ENCODE peak calls at places on chromosomes 4 and X, in five cellular contexts. O, D, N, B and F are unnamed samples.
A peak's percentile ranks its signal among the peaks of the same experiment; 100 is the strongest.

GRCh38 chrX:276588-277171 is 4.5 kb upstream of the PLCXD1 start:
- DNase-seq in O (no peak), D (peak; percentile 71), N (no peak), B (no peak), F (no peak)

GRCh38 chr4:37073226-37073840 is 171.2 kb upstream of the NWD2 start:
- DNase-seq in O (no peak), D (no peak), N (no peak), B (no peak), F (no peak)

GRCh38 chr4:74661427-74662171 is 132.7 kb downstream of the BTC start:
- DNase-seq in O (no peak), D (no peak), N (no peak), B (no peak), F (no peak)

GRCh38 chr4:72767903-72768817 is 199.1 kb upstream of the ADAMTS3 start:
- DNase-seq in O (no peak), D (no peak), N (no peak), B (no peak), F (no peak)

GRCh38 chrX:23616361-23616760 is 50.9 kb upstream of the PRDX4 start:
- DNase-seq in O (no peak), D (no peak), N (no peak), B (no peak), F (no peak)

GRCh38 chr4:183586824-183587223 is 72.2 kb downstream of the RWDD4 start:
- DNase-seq in O (no peak), D (no peak), N (no peak), B (no peak), F (no peak)

GRCh38 chrX:43560247-43560946 is 95.7 kb upstream of the MAOA start:
- DNase-seq in O (no peak), D (no peak), N (no peak), B (no peak), F (no peak)

GRCh38 chr4:164138521-164138920 is 615.4 kb upstream of the SMIM31 start:
- DNase-seq in O (no peak), D (no peak), N (no peak), B (no peak), F (no peak)

GRCh38 chr4:155007660-155008176 is 200.7 kb upstream of the NPY2R start:
- DNase-seq in O (no peak), D (no peak), N (no peak), B (no peak), F (no peak)

GRCh38 chr4:109803924-109804571 is 2.2 kb upstream of the CFI start:
- DNase-seq in O (no peak), D (no peak), N (no peak), B (no peak), F (no peak)

GRCh38 chr4:178275671-178276360 is 833.6 kb upstream of the AGA start:
- DNase-seq in O (no peak), D (no peak), N (no peak), B (no peak), F (no peak)

GRCh38 chr4:125140966-125141495 is 173.7 kb upstream of the FAT4 start:
- DNase-seq in O (no peak), D (no peak), N (no peak), B (no peak), F (no peak)

GRCh38 chr4:91620952-91621351 is 682.8 kb upstream of the GRID2 start:
- DNase-seq in O (no peak), D (no peak), N (no peak), B (no peak), F (no peak)

GRCh38 chrX:67779099-67779498 is 235.3 kb downstream of the AR start:
- DNase-seq in O (no peak), D (no peak), N (no peak), B (no peak), F (no peak)

GRCh38 chr4:83358410-83358809 is 23.8 kb upstream of the HPSE start:
- DNase-seq in O (no peak), D (no peak), N (no peak), B (no peak), F (no peak)

GRCh38 chr4:66062044-66062443 is 391.8 kb upstream of the EPHA5 start:
- DNase-seq in O (no peak), D (no peak), N (no peak), B (no peak), F (no peak)

GRCh38 chr4:33060873-33061542 is 2340.8 kb downstream of the PCDH7 start:
- DNase-seq in O (no peak), D (no peak), N (no peak), B (no peak), F (no peak)

GRCh38 chrX:154021131-154021611 is 1.5 kb upstream of the IRAK1 start:
- DNase-seq in O (no peak), D (no peak), N (no peak), B (no peak), F (no peak)

GRCh38 chr4:47690611-47691010 is 147.3 kb downstream of the CORIN start:
- DNase-seq in O (no peak), D (no peak), N (no peak), B (no peak), F (no peak)

GRCh38 chr4:101208171-101208570 is 139.2 kb downstream of the PPP3CA start:
- DNase-seq in O (no peak), D (no peak), N (no peak), B (no peak), F (no peak)

GRCh38 chr4:8848507-8849265 is 23.0 kb downstream of the HMX1 start:
- DNase-seq in O (no peak), D (peak; percentile 26), N (no peak), B (no peak), F (no peak)

GRCh38 chr4:27318740-27319139 is 458.1 kb downstream of the STIM2 start:
- DNase-seq in O (no peak), D (no peak), N (no peak), B (no peak), F (no peak)

GRCh38 chr4:72418458-72418857 is 150.6 kb downstream of the ADAMTS3 start:
- DNase-seq in O (no peak), D (no peak), N (no peak), B (no peak), F (no peak)

GRCh38 chr4:159071178-159071968 is 31.5 kb upstream of the RAPGEF2 start:
- DNase-seq in O (no peak), D (no peak), N (no peak), B (no peak), F (no peak)

GRCh38 chr4:150447356-150447755 is 134.6 kb upstream of the MAB21L2 start:
- DNase-seq in O (no peak), D (no peak), N (no peak), B (no peak), F (no peak)

GRCh38 chrX:151396827-151397740 is at the start of gene VMA21:
- DNase-seq in O (peak; percentile 89), D (peak; percentile 96), N (peak; percentile 68), B (peak; percentile 71), F (peak; percentile 72)

GRCh38 chr4:148574502-148574901 is 132.3 kb upstream of the NR3C2 start:
- DNase-seq in O (no peak), D (no peak), N (no peak), B (no peak), F (no peak)

GRCh38 chrX:110852180-110852579 is 56.6 kb upstream of the CHRDL1 start:
- DNase-seq in O (no peak), D (no peak), N (no peak), B (no peak), F (no peak)

GRCh38 chrX:144327515-144327914 is 443.6 kb downstream of the UBE2NL start:
- DNase-seq in O (no peak), D (no peak), N (no peak), B (no peak), F (no peak)

GRCh38 chr4:152849350-152849749 is 69.6 kb downstream of the ARFIP1 start:
- DNase-seq in O (no peak), D (no peak), N (no peak), B (no peak), F (no peak)

GRCh38 chrX:34866636-34867035 is 76.0 kb upstream of the FAM47B start:
- DNase-seq in O (no peak), D (no peak), N (no peak), B (no peak), F (no peak)

GRCh38 chr4:37641886-37642849 is 44.0 kb downstream of the RELL1 start:
- DNase-seq in O (no peak), D (no peak), N (no peak), B (no peak), F (no peak)